ENCODE peak calls at places on chromosomes 7 and 10, in six cellular contexts. One of them, this sample, is unnamed.

GRCh38 chr10:21171936-21172773 is 275.0 kb upstream of the NEBL start:
- DNase-seq in right lobe of liver: no peak
- DNase-seq in heart left ventricle: no peak
- DNase-seq in IMR-90: no peak
- DNase-seq in spleen: no peak
- DNase-seq in prostate gland: no peak
- DNase-seq in this sample: no peak

GRCh38 chr10:132163278-132163765 is 23.4 kb upstream of the DPYSL4 start:
- DNase-seq in IMR-90: no peak
- DNase-seq in prostate gland: peak
- DNase-seq in heart left ventricle: no peak
- DNase-seq in spleen: peak
- DNase-seq in right lobe of liver: no peak
- DNase-seq in this sample: peak

GRCh38 chr7:135661311-135662122 is 797 bp upstream of the STMP1 start:
- DNase-seq in heart left ventricle: no peak
- DNase-seq in IMR-90: no peak
- DNase-seq in prostate gland: no peak
- DNase-seq in spleen: no peak
- DNase-seq in right lobe of liver: no peak
- DNase-seq in this sample: no peak

GRCh38 chr10:87987206-87987605 is 123.8 kb downstream of the PTEN start:
- DNase-seq in right lobe of liver: no peak
- DNase-seq in prostate gland: no peak
- DNase-seq in heart left ventricle: no peak
- DNase-seq in IMR-90: no peak
- DNase-seq in spleen: no peak
- DNase-seq in this sample: no peak

GRCh38 chr7:883029-884021 is 7.0 kb downstream of the GET4 start:
- DNase-seq in spleen: peak
- DNase-seq in right lobe of liver: peak
- DNase-seq in prostate gland: no peak
- DNase-seq in IMR-90: no peak
- DNase-seq in heart left ventricle: peak
- DNase-seq in this sample: no peak

GRCh38 chr7:136014659-136015058 is 37.5 kb upstream of the MTPN start:
- DNase-seq in prostate gland: no peak
- DNase-seq in spleen: no peak
- DNase-seq in IMR-90: no peak
- DNase-seq in right lobe of liver: no peak
- DNase-seq in heart left ventricle: no peak
- DNase-seq in this sample: no peak

GRCh38 chr7:90574136-90574819 is 21.8 kb upstream of the CDK14 start:
- DNase-seq in prostate gland: no peak
- DNase-seq in right lobe of liver: peak
- DNase-seq in heart left ventricle: peak
- DNase-seq in spleen: no peak
- DNase-seq in IMR-90: peak
- DNase-seq in this sample: no peak

GRCh38 chr7:20323587-20323986 is 7.1 kb upstream of the ITGB8 start:
- DNase-seq in prostate gland: no peak
- DNase-seq in right lobe of liver: no peak
- DNase-seq in spleen: no peak
- DNase-seq in IMR-90: peak
- DNase-seq in heart left ventricle: no peak
- DNase-seq in this sample: no peak

GRCh38 chr7:138226001-138226476 is 149.8 kb downstream of the AKR1D1 start:
- DNase-seq in right lobe of liver: peak
- DNase-seq in heart left ventricle: peak
- DNase-seq in spleen: no peak
- DNase-seq in prostate gland: no peak
- DNase-seq in IMR-90: no peak
- DNase-seq in this sample: no peak

GRCh38 chr7:138316421-138317043 is 143.5 kb upstream of the TRIM24 start:
- DNase-seq in spleen: no peak
- DNase-seq in right lobe of liver: no peak
- DNase-seq in prostate gland: no peak
- DNase-seq in IMR-90: no peak
- DNase-seq in heart left ventricle: no peak
- DNase-seq in this sample: no peak

GRCh38 chr10:82266438-82266837 is 391.4 kb downstream of the NRG3 start:
- DNase-seq in heart left ventricle: no peak
- DNase-seq in IMR-90: no peak
- DNase-seq in right lobe of liver: no peak
- DNase-seq in spleen: no peak
- DNase-seq in prostate gland: no peak
- DNase-seq in this sample: no peak

GRCh38 chr10:78260141-78260540 is 226.5 kb downstream of the RPS24 start:
- DNase-seq in right lobe of liver: no peak
- DNase-seq in prostate gland: no peak
- DNase-seq in spleen: peak
- DNase-seq in IMR-90: peak
- DNase-seq in heart left ventricle: no peak
- DNase-seq in this sample: no peak

GRCh38 chr10:12846718-12847117 is 154.8 kb downstream of the CCDC3 start:
- DNase-seq in heart left ventricle: no peak
- DNase-seq in spleen: no peak
- DNase-seq in right lobe of liver: no peak
- DNase-seq in IMR-90: peak
- DNase-seq in prostate gland: no peak
- DNase-seq in this sample: no peak

GRCh38 chr7:128221929-128222403 is 19.1 kb upstream of the LEP start:
- DNase-seq in heart left ventricle: no peak
- DNase-seq in IMR-90: peak
- DNase-seq in prostate gland: no peak
- DNase-seq in spleen: no peak
- DNase-seq in right lobe of liver: no peak
- DNase-seq in this sample: peak

GRCh38 chr10:17585001-17585400 is 32.2 kb downstream of the HACD1 start:
- DNase-seq in spleen: no peak
- DNase-seq in right lobe of liver: no peak
- DNase-seq in prostate gland: no peak
- DNase-seq in IMR-90: no peak
- DNase-seq in heart left ventricle: no peak
- DNase-seq in this sample: no peak

GRCh38 chr7:91240546-91240945 is 23.7 kb upstream of the FZD1 start:
- DNase-seq in spleen: no peak
- DNase-seq in IMR-90: peak
- DNase-seq in prostate gland: no peak
- DNase-seq in right lobe of liver: no peak
- DNase-seq in heart left ventricle: no peak
- DNase-seq in this sample: no peak

GRCh38 chr7:87918740-87919139 is 15.3 kb upstream of the ADAM22 start:
- DNase-seq in heart left ventricle: no peak
- DNase-seq in spleen: no peak
- DNase-seq in prostate gland: no peak
- DNase-seq in right lobe of liver: no peak
- DNase-seq in IMR-90: no peak
- DNase-seq in this sample: no peak

GRCh38 chr7:125386211-125386610 is 456.6 kb upstream of the POT1 start:
- DNase-seq in heart left ventricle: no peak
- DNase-seq in spleen: no peak
- DNase-seq in right lobe of liver: no peak
- DNase-seq in IMR-90: no peak
- DNase-seq in prostate gland: no peak
- DNase-seq in this sample: no peak

GRCh38 chr7:26321440-26321839 is 29.8 kb downstream of the SNX10 start:
- DNase-seq in prostate gland: no peak
- DNase-seq in right lobe of liver: no peak
- DNase-seq in heart left ventricle: no peak
- DNase-seq in IMR-90: no peak
- DNase-seq in spleen: no peak
- DNase-seq in this sample: peak

GRCh38 chr10:21929070-21929469 is 74.5 kb downstream of the DNAJC1 start:
- DNase-seq in right lobe of liver: no peak
- DNase-seq in spleen: no peak
- DNase-seq in IMR-90: peak
- DNase-seq in heart left ventricle: no peak
- DNase-seq in prostate gland: no peak
- DNase-seq in this sample: no peak

GRCh38 chr7:157006205-157006747 is 4.2 kb downstream of the MNX1 start:
- DNase-seq in right lobe of liver: no peak
- DNase-seq in IMR-90: no peak
- DNase-seq in heart left ventricle: no peak
- DNase-seq in spleen: peak
- DNase-seq in prostate gland: no peak
- DNase-seq in this sample: no peak

GRCh38 chr10:43264324-43264986 is 2.4 kb downstream of the RASGEF1A start:
- DNase-seq in IMR-90: no peak
- DNase-seq in heart left ventricle: no peak
- DNase-seq in prostate gland: no peak
- DNase-seq in spleen: no peak
- DNase-seq in right lobe of liver: no peak
- DNase-seq in this sample: no peak

GRCh38 chr7:24058953-24059352 is 225.0 kb upstream of the NPY start:
- DNase-seq in IMR-90: no peak
- DNase-seq in heart left ventricle: no peak
- DNase-seq in spleen: no peak
- DNase-seq in right lobe of liver: no peak
- DNase-seq in prostate gland: no peak
- DNase-seq in this sample: no peak

DNA sequence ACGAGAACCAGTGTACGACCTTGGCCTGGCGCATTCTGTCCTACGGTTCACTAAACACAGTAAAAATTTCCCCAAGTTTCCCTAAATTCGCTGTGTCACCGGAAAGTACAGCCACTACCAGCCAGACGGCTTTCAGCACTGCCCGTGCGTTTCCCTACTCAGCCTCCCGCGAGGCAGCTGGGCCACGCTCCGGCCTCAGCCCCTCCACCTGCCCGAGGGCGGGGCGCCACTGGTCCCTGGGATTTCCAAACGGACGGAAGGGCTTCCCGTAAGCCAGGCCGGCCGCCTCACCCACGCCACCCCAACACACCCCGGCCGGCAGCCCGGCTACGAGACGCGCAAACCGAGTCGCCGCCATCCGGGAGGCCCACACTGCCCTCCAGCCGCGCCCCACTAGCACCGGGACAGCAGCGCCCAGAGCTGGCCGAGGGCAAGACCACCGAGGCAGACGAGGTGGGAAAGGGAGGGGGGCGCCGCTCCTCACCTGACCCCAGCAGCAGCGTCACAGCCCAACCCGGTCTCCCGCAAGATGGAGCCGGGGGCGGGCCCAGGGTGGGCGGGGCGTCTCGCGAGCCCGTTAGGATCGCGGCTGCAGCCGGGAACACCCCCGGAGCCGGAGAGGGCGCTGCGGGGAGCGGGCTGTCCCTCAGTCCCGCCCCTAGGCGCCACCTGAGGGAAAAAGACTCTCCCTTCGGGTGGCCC is at the start of gene ANXA7:
- DNase-seq in spleen: peak
- DNase-seq in prostate gland: peak
- DNase-seq in heart left ventricle: peak
- DNase-seq in IMR-90: peak
- DNase-seq in right lobe of liver: peak
- DNase-seq in this sample: peak
- TF ChIP-seq POLR2A in spleen: peak
- TF ChIP-seq POLR2A in prostate gland: peak
- TF ChIP-seq POLR2A in heart left ventricle: peak
- TF ChIP-seq POLR2A in IMR-90: peak
- TF ChIP-seq POLR2A in right lobe of liver: peak
- TF ChIP-seq POLR2A in this sample: peak

DNA sequence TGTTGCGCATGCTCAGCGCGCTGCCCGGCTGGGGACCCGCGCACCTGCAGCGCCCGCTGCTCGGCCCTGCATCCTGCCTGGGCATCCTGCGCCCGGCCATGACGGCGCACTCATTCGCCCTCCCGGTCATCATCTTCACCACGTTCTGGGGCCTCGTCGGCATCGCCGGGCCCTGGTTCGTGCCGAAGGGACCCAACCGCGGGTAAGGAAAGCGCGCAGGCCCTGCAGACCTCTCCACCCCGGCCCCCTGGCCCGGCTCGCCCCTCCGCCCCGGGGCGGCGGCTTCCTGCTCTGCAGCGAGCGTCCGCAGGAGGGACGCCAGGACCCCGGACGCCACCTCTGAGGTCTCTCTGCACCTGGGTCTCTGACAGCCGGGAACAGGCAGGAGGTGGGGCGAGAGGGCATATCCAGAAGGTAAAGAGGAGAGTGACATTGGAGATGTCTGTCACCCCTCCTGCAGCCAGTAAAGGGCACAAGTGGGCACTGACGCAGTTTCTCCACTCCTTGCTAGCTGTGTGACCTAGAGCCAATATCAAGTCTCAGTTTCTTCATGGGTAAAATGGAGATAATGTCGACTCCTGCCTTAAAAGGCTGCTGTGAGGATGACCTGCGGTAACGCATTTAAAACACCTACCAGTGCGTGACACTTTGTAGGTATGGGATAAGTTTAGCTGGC is at the start of gene ATP6V0E2:
- DNase-seq in spleen: no peak
- DNase-seq in right lobe of liver: no peak
- DNase-seq in heart left ventricle: no peak
- DNase-seq in prostate gland: no peak
- DNase-seq in IMR-90: no peak
- DNase-seq in this sample: peak
- TF ChIP-seq POLR2A in spleen: peak
- TF ChIP-seq POLR2A in right lobe of liver: peak
- TF ChIP-seq POLR2A in heart left ventricle: no peak
- TF ChIP-seq POLR2A in prostate gland: no peak
- TF ChIP-seq POLR2A in IMR-90: no peak
- TF ChIP-seq POLR2A in this sample: peak

DNA sequence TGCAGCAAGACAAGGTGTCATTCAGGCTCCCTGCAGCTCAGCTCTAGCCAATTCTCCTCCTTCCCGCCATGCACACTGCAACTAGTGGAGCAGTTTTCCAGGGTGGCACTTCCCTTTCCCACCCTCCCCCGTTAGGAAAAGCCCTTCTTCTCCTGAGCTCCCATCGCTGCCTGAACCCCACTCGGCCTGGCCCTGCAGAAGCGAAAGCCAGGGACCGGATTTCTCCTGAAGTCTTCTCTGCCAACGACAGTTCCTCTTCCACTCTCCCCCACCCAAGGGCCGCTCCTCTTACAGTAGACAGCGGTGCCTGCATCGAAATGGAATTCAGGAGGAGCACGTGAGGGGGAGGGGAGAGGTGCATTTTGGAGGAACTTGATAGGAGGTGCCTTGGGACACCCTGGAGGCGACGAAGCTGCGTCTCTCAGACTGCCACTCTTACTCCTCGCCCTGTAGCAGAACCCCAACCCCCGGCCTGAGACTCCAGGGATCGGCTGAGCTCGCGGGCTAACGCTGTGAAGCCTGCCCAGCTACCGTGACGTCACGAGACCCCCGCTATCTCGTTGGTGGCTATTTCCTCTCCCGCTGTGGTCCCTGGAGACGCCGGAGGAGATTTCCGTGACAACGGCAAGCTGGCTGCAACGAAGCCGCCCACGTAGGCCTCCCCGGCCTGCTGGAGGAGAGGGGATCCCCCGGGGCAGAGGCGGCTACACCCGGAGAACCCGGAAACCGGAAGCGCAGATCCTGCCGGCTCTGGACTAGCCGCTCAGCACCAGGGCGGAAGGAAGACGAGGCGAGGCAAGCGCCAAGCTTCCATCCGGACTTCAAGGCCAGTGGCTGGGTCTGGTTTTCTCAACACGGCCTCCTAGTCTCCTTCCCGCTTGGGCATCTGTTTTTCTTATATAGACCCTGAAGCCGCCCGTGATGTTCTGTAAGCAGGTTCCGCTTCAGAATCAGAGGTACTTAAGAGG is 109.7 kb downstream of the RALA start:
- DNase-seq in heart left ventricle: peak
- DNase-seq in right lobe of liver: peak
- DNase-seq in spleen: peak
- DNase-seq in prostate gland: peak
- DNase-seq in IMR-90: peak
- DNase-seq in this sample: peak
- TF ChIP-seq POLR2A in heart left ventricle: peak
- TF ChIP-seq POLR2A in right lobe of liver: peak
- TF ChIP-seq POLR2A in spleen: no peak
- TF ChIP-seq POLR2A in prostate gland: no peak
- TF ChIP-seq POLR2A in IMR-90: peak
- TF ChIP-seq POLR2A in this sample: peak

GRCh38 chr10:93437000-93437945 is 44.9 kb downstream of the MYOF start:
- DNase-seq in right lobe of liver: peak
- DNase-seq in IMR-90: peak
- DNase-seq in spleen: no peak
- DNase-seq in prostate gland: peak
- DNase-seq in heart left ventricle: peak
- DNase-seq in this sample: peak
- TF ChIP-seq POLR2A in right lobe of liver: no peak
- TF ChIP-seq POLR2A in IMR-90: peak
- TF ChIP-seq POLR2A in spleen: no peak
- TF ChIP-seq POLR2A in prostate gland: peak
- TF ChIP-seq POLR2A in heart left ventricle: peak
- TF ChIP-seq POLR2A in this sample: peak

This sample was measured in H54.